ENCODE peak calls at places on chromosomes 11 and 22, in seven cellular contexts. T is mucosa of descending colon, L is fibroblast of lung, M is left lung, W is heart right ventricle, A is Panc1, Z is adrenal gland. I is an unnamed sample. For H3K4me1, the result is how much of the 10 kb centered on the place peaks cover.

GRCh38 chr11:109929308-109929707 is 163.9 kb upstream of the ZC3H12C start:
- DNase-seq in T (no peak), L (no peak), M (no peak), W (no peak), A (no peak), Z (no peak), I (no peak)

GRCh38 chr11:73233704-73234402 is 15.8 kb downstream of the P2RY2 start:
- DNase-seq in T (no peak), L (no peak), M (peak), W (no peak), A (no peak), Z (no peak), I (no peak)

GRCh38 chr22:50139843-50140415 is 30.6 kb upstream of the PANX2 start:
- DNase-seq in T (no peak), L (no peak), M (no peak), W (no peak), A (no peak), Z (no peak), I (no peak)

GRCh38 chr11:132943325-132943736 is 589.0 kb downstream of the OPCML start:
- DNase-seq in T (no peak), L (peak), M (no peak), W (no peak), A (no peak), Z (no peak), I (no peak)

GRCh38 chr11:3043315-3043871 is 13.8 kb downstream of the CARS1 start:
- DNase-seq in T (no peak), L (peak), M (no peak), W (peak), A (no peak), Z (peak), I (no peak)

GRCh38 chr11:88320149-88320559 is 17.4 kb downstream of the CTSC start:
- DNase-seq in T (no peak), L (peak), M (no peak), W (no peak), A (no peak), Z (no peak), I (no peak)

GRCh38 chr11:554824-555499 is 5.6 kb downstream of the LMNTD2 start:
- DNase-seq in T (peak), L (peak), M (peak), W (no peak), A (no peak), Z (peak), I (peak)

GRCh38 chr11:57097149-57097548 is 84.6 kb upstream of the LRRC55 start:
- DNase-seq in T (no peak), L (no peak), M (no peak), W (no peak), A (no peak), Z (no peak), I (no peak)

GRCh38 chr11:86537541-86538222 is 134.7 kb downstream of the ME3 start:
- DNase-seq in T (no peak), L (no peak), M (no peak), W (no peak), A (no peak), Z (no peak), I (no peak)

GRCh38 chr11:61762798-61763197 is 10.4 kb downstream of the MYRF start:
- DNase-seq in T (no peak), L (no peak), M (no peak), W (no peak), A (no peak), Z (no peak), I (no peak)

GRCh38 chr11:6567371-6567745 is 36.1 kb downstream of the RRP8 start:
- DNase-seq in T (no peak), L (no peak), M (no peak), W (no peak), A (no peak), Z (no peak), I (no peak)

GRCh38 chr11:103807806-103808205 is 228.6 kb upstream of the DDI1 start:
- DNase-seq in T (no peak), L (peak), M (no peak), W (no peak), A (no peak), Z (no peak), I (no peak)

GRCh38 chr11:78737891-78738290 is 163.2 kb upstream of the NARS2 start:
- DNase-seq in T (no peak), L (no peak), M (no peak), W (no peak), A (no peak), Z (no peak), I (no peak)

GRCh38 chr11:72202571-72202970 is 10.6 kb downstream of the FOLR1 start:
- DNase-seq in T (no peak), L (no peak), M (no peak), W (no peak), A (no peak), Z (no peak), I (no peak)

GRCh38 chr11:84430661-84431060 is 1144.5 kb upstream of the CCDC90B start:
- DNase-seq in T (no peak), L (no peak), M (peak), W (no peak), A (no peak), Z (no peak), I (no peak)

DNA sequence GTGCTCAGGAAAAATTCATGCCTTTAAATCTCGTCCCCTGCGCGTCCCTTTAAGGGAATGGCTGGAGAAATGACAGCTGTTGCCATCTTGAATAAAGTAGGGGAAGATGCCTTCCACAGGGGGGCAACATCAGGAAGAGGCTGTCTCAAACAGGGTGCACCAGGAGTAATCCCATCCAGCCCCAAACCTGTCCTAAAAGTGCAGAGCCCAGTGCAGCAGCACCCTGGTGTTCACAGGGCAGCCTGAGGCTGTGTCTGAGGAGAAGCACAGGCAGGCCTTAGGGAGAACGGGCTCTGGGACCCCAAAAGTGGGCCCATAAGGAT is 10.8 kb upstream of the C11orf96 start:
- DNase-seq in T (no peak), L (no peak), M (no peak), W (no peak), A (no peak), Z (no peak), I (no peak)
- TF ChIP-seq CTCF in T (no peak), L (peak), M (no peak), W (no peak), A (no peak), Z (no peak), I (no peak)

GRCh38 chr22:42957544-42957943 is 57.4 kb downstream of the PACSIN2 start:
- DNase-seq in T (no peak), L (no peak), M (no peak), W (no peak), A (no peak), Z (no peak), I (no peak)

GRCh38 chr22:42957958-42958357 is 57.0 kb downstream of the PACSIN2 start:
- DNase-seq in T (no peak), L (no peak), M (no peak), W (no peak), A (no peak), Z (no peak), I (no peak)

GRCh38 chr22:42955087-42955630 is 59.8 kb downstream of the PACSIN2 start:
- DNase-seq in T (no peak), L (no peak), M (no peak), W (no peak), A (no peak), Z (no peak), I (no peak)

GRCh38 chr22:42958937-42959336 is 56.0 kb downstream of the PACSIN2 start:
- DNase-seq in T (no peak), L (no peak), M (no peak), W (no peak), A (no peak), Z (no peak), I (no peak)

GRCh38 chr22:42955842-42956241 is 59.1 kb downstream of the PACSIN2 start:
- DNase-seq in T (no peak), L (no peak), M (no peak), W (no peak), A (no peak), Z (no peak), I (no peak)
- H3K4me1 ChIP-seq in T (under half), L (under half), M (under half), W (under half), A (under half), Z (under half), I (under half)

DNA sequence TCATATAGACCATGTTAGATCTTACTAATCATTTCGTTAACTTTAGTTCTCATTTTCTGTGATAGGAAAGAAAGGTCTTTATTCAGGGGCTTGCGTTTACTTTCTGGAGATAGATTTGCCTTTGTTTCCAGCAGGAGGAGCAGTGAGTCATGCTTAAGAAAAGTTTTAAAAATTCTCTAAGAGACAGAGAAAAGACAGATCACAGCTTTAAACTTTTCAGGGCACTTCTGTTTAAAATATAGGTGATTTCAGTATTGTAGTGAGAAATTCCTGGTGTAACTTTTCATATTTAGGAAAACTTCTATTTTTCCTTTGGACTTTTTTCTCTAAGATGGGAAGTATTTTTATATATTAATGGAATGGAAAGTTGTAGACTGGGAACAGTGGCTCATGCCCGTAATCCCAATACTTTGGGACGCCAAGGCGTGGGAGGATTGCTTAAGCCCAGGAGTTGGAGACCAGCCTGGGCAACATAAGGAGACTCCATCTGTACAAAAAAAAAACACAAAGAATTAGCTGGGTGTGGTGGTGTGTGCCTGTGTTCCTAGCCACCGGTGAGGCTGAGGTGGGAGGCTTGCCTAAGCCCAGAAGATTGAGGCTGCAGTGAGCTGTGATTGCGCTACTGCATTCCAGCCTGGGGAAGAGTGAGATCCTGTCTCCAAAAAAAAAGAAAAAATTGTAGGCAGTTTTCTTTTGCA is 60.3 kb downstream of the ATXN10 start:
- DNase-seq in T (no peak), L (peak), M (no peak), W (no peak), A (no peak), Z (no peak), I (no peak)
- TF ChIP-seq CTCF in T (no peak), L (peak), M (no peak), W (peak), A (peak), Z (peak), I (no peak)

DNA sequence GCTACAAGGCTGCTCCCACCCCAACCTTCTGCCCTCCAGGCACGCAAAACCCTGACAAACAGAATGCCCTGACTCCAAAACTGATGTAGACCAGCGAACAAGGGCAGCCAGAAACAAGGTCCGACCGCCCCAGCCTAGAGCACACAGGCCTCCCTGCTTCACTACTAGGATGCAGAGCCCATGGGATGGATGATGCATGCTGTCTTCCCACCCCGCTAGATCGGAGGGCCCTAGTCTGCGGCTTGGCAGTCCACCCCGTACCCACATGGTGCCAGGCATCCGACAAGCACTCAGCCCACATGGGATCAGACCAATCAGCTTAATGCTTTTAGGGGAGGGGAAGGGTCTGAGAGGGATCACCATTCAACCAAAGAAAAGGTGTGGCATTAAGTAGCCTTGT is 30.6 kb downstream of the PISD start:
- DNase-seq in T (no peak), L (no peak), M (no peak), W (no peak), A (no peak), Z (no peak), I (no peak)
- H3K4me1 ChIP-seq in T (under half), L (under half), M (under half), W (under half), A (under half), Z (under half), I (under half)

DNA sequence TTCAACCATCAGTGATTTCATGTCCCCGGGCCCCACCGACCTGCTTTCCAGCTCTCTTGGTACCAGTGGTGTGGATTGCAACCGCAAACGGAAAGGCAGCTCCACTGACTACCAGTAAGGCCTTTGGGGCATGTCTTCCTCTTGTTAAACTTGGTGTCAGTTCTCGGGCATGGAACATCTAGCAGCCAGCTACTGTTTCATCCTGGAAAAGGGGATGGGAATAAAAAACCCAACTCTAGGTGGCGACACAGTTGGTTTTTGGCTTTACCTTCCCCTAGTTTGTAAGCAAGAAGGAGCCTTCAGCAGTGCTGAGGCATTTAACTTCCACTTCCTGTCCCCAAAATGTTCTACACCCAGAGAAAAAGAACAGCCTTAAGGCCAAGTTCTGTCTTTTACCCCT is 76.7 kb downstream of the BMAL1 start:
- DNase-seq in T (peak), L (no peak), M (no peak), W (no peak), A (no peak), Z (no peak), I (no peak)
- TF ChIP-seq CTCF in T (no peak), L (peak), M (no peak), W (peak), A (peak), Z (no peak), I (no peak)

GRCh38 chr22:41471606-41472005 is 2.7 kb downstream of the ACO2 start:
- DNase-seq in T (no peak), L (no peak), M (no peak), W (no peak), A (no peak), Z (no peak), I (no peak)
- H3K4me1 ChIP-seq in T (under half), L (under half), M (under half), W (under half), A (under half), Z (under half), I (under half)

DNA sequence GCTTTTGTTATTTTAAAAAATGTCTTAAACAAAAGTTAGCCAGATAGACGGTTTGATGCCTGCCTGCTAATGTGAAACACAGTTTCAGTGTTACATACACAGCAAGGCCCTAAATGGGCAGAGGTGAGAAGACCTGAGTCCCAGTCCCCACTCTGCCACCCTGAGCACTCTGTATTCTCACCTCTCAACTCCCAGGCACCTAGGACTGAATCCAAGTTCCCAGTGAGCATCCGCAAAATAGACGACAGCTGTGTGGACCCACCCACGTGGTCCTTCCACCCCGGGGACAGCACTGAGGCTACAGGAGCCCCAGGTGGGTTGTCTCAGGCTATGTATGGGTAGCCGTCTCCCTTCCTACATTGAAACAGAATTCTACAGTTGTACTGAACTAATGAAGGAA is 111.5 kb downstream of the RPL27A start:
- DNase-seq in T (no peak), L (no peak), M (no peak), W (no peak), A (no peak), Z (no peak), I (no peak)
- TF ChIP-seq CTCF in T (no peak), L (no peak), M (no peak), W (no peak), A (no peak), Z (no peak), I (no peak)

GRCh38 chr11:67367836-67368227 is 5.6 kb downstream of the CLCF1 start:
- DNase-seq in T (no peak), L (no peak), M (no peak), W (no peak), A (no peak), Z (no peak), I (no peak)

GRCh38 chr11:67365756-67366384 is 7.5 kb downstream of the CLCF1 start:
- DNase-seq in T (no peak), L (no peak), M (no peak), W (no peak), A (no peak), Z (no peak), I (no peak)

GRCh38 chr11:67364783-67365525 is 8.4 kb downstream of the CLCF1 start:
- DNase-seq in T (no peak), L (no peak), M (no peak), W (no peak), A (no peak), Z (no peak), I (no peak)

GRCh38 chr11:67367014-67367835 is 6.2 kb downstream of the CLCF1 start:
- DNase-seq in T (no peak), L (peak), M (no peak), W (no peak), A (no peak), Z (no peak), I (no peak)

GRCh38 chr11:67366546-67366945 is 6.9 kb downstream of the CLCF1 start:
- DNase-seq in T (no peak), L (no peak), M (no peak), W (no peak), A (no peak), Z (no peak), I (no peak)
- H3K4me1 ChIP-seq in T (under half), L (under half), M (under half), W (under half), A (under half), Z (under half), I (under half)

GRCh38 chr11:25981998-25982397 is 349.9 kb upstream of the ANO3 start:
- DNase-seq in T (peak), L (peak), M (no peak), W (peak), A (peak), Z (no peak), I (no peak)
- TF ChIP-seq CTCF in T (peak), L (peak), M (no peak), W (peak), A (peak), Z (peak), I (no peak)

I was measured in pancreas.